ENCODE peak calls at places on chromosomes 13 and 19, in seven cellular contexts. One of them, this sample, is unnamed.

GRCh38 chr19:48735031-48735615 is 5.3 kb downstream of the RASIP1 start:
- DNase-seq in tibial artery: no peak
- DNase-seq in cardiac muscle cell: peak
- DNase-seq in cardiac fibroblast: no peak
- DNase-seq in lower leg skin: no peak
- DNase-seq in MCF 10A: no peak
- DNase-seq in choroid plexus epithelial cell: peak
- DNase-seq in this sample: no peak

GRCh38 chr19:17073869-17074627 is 1.2 kb downstream of the HAUS8 start:
- DNase-seq in cardiac muscle cell: no peak
- DNase-seq in choroid plexus epithelial cell: no peak
- DNase-seq in MCF 10A: no peak
- DNase-seq in tibial artery: no peak
- DNase-seq in cardiac fibroblast: no peak
- DNase-seq in lower leg skin: no peak
- DNase-seq in this sample: no peak

GRCh38 chr13:75432045-75432444 is 49.9 kb downstream of the TBC1D4 start:
- DNase-seq in lower leg skin: no peak
- DNase-seq in cardiac fibroblast: peak
- DNase-seq in MCF 10A: no peak
- DNase-seq in cardiac muscle cell: no peak
- DNase-seq in choroid plexus epithelial cell: peak
- DNase-seq in tibial artery: no peak
- DNase-seq in this sample: no peak

GRCh38 chr19:46383171-46383815 is 30.1 kb downstream of the CCDC8 start:
- DNase-seq in cardiac muscle cell: no peak
- DNase-seq in cardiac fibroblast: no peak
- DNase-seq in MCF 10A: no peak
- DNase-seq in lower leg skin: no peak
- DNase-seq in tibial artery: no peak
- DNase-seq in choroid plexus epithelial cell: no peak
- DNase-seq in this sample: no peak

GRCh38 chr13:113445791-113446487 is 7.3 kb downstream of the ADPRHL1 start:
- DNase-seq in tibial artery: no peak
- DNase-seq in choroid plexus epithelial cell: peak
- DNase-seq in cardiac fibroblast: no peak
- DNase-seq in lower leg skin: no peak
- DNase-seq in cardiac muscle cell: no peak
- DNase-seq in MCF 10A: no peak
- DNase-seq in this sample: no peak

GRCh38 chr19:7191946-7192691 is 102.1 kb downstream of the INSR start:
- DNase-seq in lower leg skin: no peak
- DNase-seq in cardiac muscle cell: no peak
- DNase-seq in tibial artery: no peak
- DNase-seq in cardiac fibroblast: no peak
- DNase-seq in choroid plexus epithelial cell: no peak
- DNase-seq in MCF 10A: no peak
- DNase-seq in this sample: no peak

GRCh38 chr13:102869948-102870676 is 24.3 kb downstream of the ERCC5 start:
- DNase-seq in cardiac muscle cell: no peak
- DNase-seq in lower leg skin: no peak
- DNase-seq in cardiac fibroblast: no peak
- DNase-seq in tibial artery: no peak
- DNase-seq in MCF 10A: peak
- DNase-seq in choroid plexus epithelial cell: no peak
- DNase-seq in this sample: no peak

GRCh38 chr13:85528578-85529215 is 270.5 kb downstream of the SLITRK6 start:
- DNase-seq in cardiac fibroblast: peak
- DNase-seq in choroid plexus epithelial cell: peak
- DNase-seq in cardiac muscle cell: no peak
- DNase-seq in MCF 10A: peak
- DNase-seq in lower leg skin: no peak
- DNase-seq in tibial artery: no peak
- DNase-seq in this sample: no peak

GRCh38 chr13:99892866-99893504 is 78.6 kb downstream of the ZIC5 start:
- DNase-seq in cardiac muscle cell: no peak
- DNase-seq in tibial artery: no peak
- DNase-seq in cardiac fibroblast: no peak
- DNase-seq in MCF 10A: no peak
- DNase-seq in lower leg skin: no peak
- DNase-seq in choroid plexus epithelial cell: no peak
- DNase-seq in this sample: no peak

GRCh38 chr19:40528533-40529092 is 48.1 kb upstream of the SHKBP1 start:
- DNase-seq in lower leg skin: no peak
- DNase-seq in choroid plexus epithelial cell: no peak
- DNase-seq in cardiac fibroblast: no peak
- DNase-seq in tibial artery: no peak
- DNase-seq in cardiac muscle cell: no peak
- DNase-seq in MCF 10A: no peak
- DNase-seq in this sample: no peak

GRCh38 chr19:40534148-40534547 is 42.5 kb upstream of the SHKBP1 start:
- DNase-seq in tibial artery: no peak
- DNase-seq in cardiac fibroblast: no peak
- DNase-seq in lower leg skin: no peak
- DNase-seq in choroid plexus epithelial cell: no peak
- DNase-seq in MCF 10A: no peak
- DNase-seq in cardiac muscle cell: no peak
- DNase-seq in this sample: no peak

GRCh38 chr19:40530091-40530901 is 46.4 kb upstream of the SHKBP1 start:
- DNase-seq in tibial artery: no peak
- DNase-seq in cardiac fibroblast: no peak
- DNase-seq in lower leg skin: no peak
- DNase-seq in choroid plexus epithelial cell: no peak
- DNase-seq in cardiac muscle cell: peak
- DNase-seq in MCF 10A: no peak
- DNase-seq in this sample: no peak

GRCh38 chr19:40529093-40529954 is 47.3 kb upstream of the SHKBP1 start:
- DNase-seq in cardiac muscle cell: peak
- DNase-seq in cardiac fibroblast: peak
- DNase-seq in tibial artery: peak
- DNase-seq in MCF 10A: peak
- DNase-seq in choroid plexus epithelial cell: peak
- DNase-seq in lower leg skin: peak
- DNase-seq in this sample: peak

GRCh38 chr19:40533508-40533907 is 43.2 kb upstream of the SHKBP1 start:
- DNase-seq in cardiac muscle cell: no peak
- DNase-seq in cardiac fibroblast: no peak
- DNase-seq in tibial artery: no peak
- DNase-seq in lower leg skin: no peak
- DNase-seq in choroid plexus epithelial cell: peak
- DNase-seq in MCF 10A: no peak
- DNase-seq in this sample: no peak
- TF ChIP-seq CTCF in cardiac muscle cell: peak
- TF ChIP-seq CTCF in cardiac fibroblast: peak
- TF ChIP-seq CTCF in tibial artery: no peak
- TF ChIP-seq CTCF in lower leg skin: no peak
- TF ChIP-seq CTCF in choroid plexus epithelial cell: peak
- TF ChIP-seq CTCF in MCF 10A: no peak
- TF ChIP-seq CTCF in this sample: no peak

GRCh38 chr13:41196620-41197019 is 2.3 kb upstream of the KBTBD7 start:
- DNase-seq in tibial artery: no peak
- DNase-seq in choroid plexus epithelial cell: peak
- DNase-seq in cardiac fibroblast: peak
- DNase-seq in MCF 10A: peak
- DNase-seq in cardiac muscle cell: no peak
- DNase-seq in lower leg skin: no peak
- DNase-seq in this sample: no peak
- TF ChIP-seq CTCF in tibial artery: no peak
- TF ChIP-seq CTCF in choroid plexus epithelial cell: peak
- TF ChIP-seq CTCF in cardiac fibroblast: peak
- TF ChIP-seq CTCF in MCF 10A: peak
- TF ChIP-seq CTCF in cardiac muscle cell: peak
- TF ChIP-seq CTCF in lower leg skin: no peak
- TF ChIP-seq CTCF in this sample: no peak

GRCh38 chr19:57642396-57643046 is 9.6 kb downstream of the ZNF211 start:
- DNase-seq in cardiac muscle cell: no peak
- DNase-seq in MCF 10A: no peak
- DNase-seq in cardiac fibroblast: no peak
- DNase-seq in tibial artery: no peak
- DNase-seq in choroid plexus epithelial cell: no peak
- DNase-seq in lower leg skin: no peak
- DNase-seq in this sample: no peak
- TF ChIP-seq CTCF in cardiac muscle cell: no peak
- TF ChIP-seq CTCF in MCF 10A: no peak
- TF ChIP-seq CTCF in cardiac fibroblast: no peak
- TF ChIP-seq CTCF in tibial artery: no peak
- TF ChIP-seq CTCF in choroid plexus epithelial cell: no peak
- TF ChIP-seq CTCF in lower leg skin: no peak
- TF ChIP-seq CTCF in this sample: no peak

DNA sequence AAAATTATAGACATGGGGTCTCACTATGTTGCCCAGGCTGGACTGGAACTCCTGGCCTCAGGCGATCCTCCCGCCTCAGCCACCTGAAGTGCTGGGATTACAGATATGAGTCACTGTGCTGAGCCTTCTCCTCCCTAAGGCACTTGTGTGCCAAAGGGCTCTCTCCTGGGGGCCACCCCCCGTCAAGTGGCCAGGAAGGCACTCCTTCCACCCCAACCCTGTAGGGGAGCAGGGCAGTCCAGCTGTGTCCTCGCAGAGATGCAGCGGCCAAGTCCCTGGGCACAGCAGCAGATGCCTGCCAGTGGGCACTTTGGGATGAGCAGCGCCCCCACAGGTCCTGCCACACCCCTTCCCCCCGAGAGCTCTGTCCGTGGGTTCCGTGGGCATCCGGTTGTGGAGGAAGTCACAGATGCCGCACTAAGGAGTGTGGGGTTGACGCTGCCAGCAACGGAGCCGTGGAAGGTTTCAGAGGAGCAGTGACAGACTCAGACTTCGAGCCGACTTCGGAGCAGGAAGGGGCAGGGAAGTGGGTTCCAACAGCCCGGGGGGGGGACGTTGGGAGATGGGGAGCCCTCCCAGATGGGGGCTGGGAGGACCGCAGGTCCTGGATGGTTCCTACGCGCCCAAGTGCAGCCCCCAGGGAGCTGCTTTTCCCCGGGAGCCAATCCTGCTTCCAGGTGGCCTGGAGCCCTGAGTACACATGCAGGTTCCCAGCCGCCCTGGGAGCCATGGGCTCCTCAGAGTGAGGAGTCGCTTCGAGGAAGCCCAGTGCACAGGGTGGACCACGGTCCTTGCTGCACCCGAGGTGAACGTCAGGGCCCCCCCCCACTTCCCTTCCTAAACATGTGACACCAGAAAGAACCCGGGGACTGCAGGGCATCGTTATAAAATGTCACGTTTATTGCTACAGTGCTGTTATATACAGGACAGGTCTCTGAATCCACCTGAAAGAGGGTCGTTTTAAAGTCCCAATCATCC is 3.4 kb upstream of the UQCR11 start:
- DNase-seq in MCF 10A: peak
- DNase-seq in choroid plexus epithelial cell: peak
- DNase-seq in tibial artery: no peak
- DNase-seq in cardiac fibroblast: no peak
- DNase-seq in cardiac muscle cell: no peak
- DNase-seq in lower leg skin: no peak
- DNase-seq in this sample: no peak
- TF ChIP-seq CTCF in MCF 10A: no peak
- TF ChIP-seq CTCF in choroid plexus epithelial cell: no peak
- TF ChIP-seq CTCF in tibial artery: no peak
- TF ChIP-seq CTCF in cardiac fibroblast: no peak
- TF ChIP-seq CTCF in cardiac muscle cell: no peak
- TF ChIP-seq CTCF in lower leg skin: no peak
- TF ChIP-seq CTCF in this sample: no peak